ENCODE peak calls at places on chromosomes 5 and 9, in six cellular contexts. G, Y, Z, F, I and L are unnamed samples. For H3K4me1, the result is how much of the 10 kb centered on the place peaks cover.

GRCh38 chr5:2677689-2678088 is 73.8 kb downstream of the IRX2 start:
- DNase-seq in Z (no peak), F (no peak), Y (no peak), G (no peak), I (no peak), L (no peak)

GRCh38 chr9:111965566-111966019 is 69.0 kb downstream of the UGCG start:
- DNase-seq in Y (no peak), Z (peak), F (peak), I (no peak), G (no peak), L (no peak)

GRCh38 chr5:66498791-66499207 is 97.4 kb upstream of the MAST4 start:
- DNase-seq in F (no peak), G (no peak), Y (no peak), Z (peak), I (no peak), L (no peak)

GRCh38 chr9:110769667-110770066 is 101.1 kb downstream of the MUSK start:
- DNase-seq in Z (peak), I (no peak), F (no peak), Y (no peak), G (no peak), L (no peak)

GRCh38 chr5:41252036-41252435 is 38.7 kb upstream of the C6 start:
- DNase-seq in Z (peak), F (no peak), Y (no peak), I (no peak), G (no peak), L (no peak)

GRCh38 chr5:139862313-139862712 is 66.7 kb downstream of the PSD2 start:
- DNase-seq in G (no peak), Z (peak), F (peak), Y (no peak), I (no peak), L (peak)

GRCh38 chr9:121692606-121693505 is 41.4 kb downstream of the DAB2IP start:
- DNase-seq in G (no peak), Z (no peak), I (no peak), Y (no peak), F (no peak), L (no peak)

GRCh38 chr5:21810737-21811316 is 1042.3 kb downstream of the CDH12 start:
- DNase-seq in G (no peak), I (no peak), Y (no peak), F (no peak), Z (peak), L (no peak)

GRCh38 chr5:35890021-35890740 is 33.5 kb downstream of the IL7R start:
- DNase-seq in F (no peak), Y (no peak), G (no peak), Z (peak), I (no peak), L (no peak)

GRCh38 chr5:150609843-150610584 is 30.4 kb upstream of the SYNPO start:
- DNase-seq in G (no peak), Z (no peak), F (no peak), I (no peak), Y (peak), L (peak)

GRCh38 chr9:30688801-30689200 is 1695.6 kb upstream of the ACO1 start:
- DNase-seq in Z (no peak), Y (no peak), F (no peak), G (no peak), I (no peak), L (no peak)

GRCh38 chr5:176379881-176380280 is 8.5 kb downstream of the NOP16 start:
- DNase-seq in Z (no peak), Y (no peak), G (no peak), F (no peak), I (no peak), L (no peak)

GRCh38 chr9:125694478-125694877 is 12.5 kb downstream of the MAPKAP1 start:
- DNase-seq in G (no peak), F (no peak), Y (no peak), I (no peak), Z (no peak), L (no peak)

GRCh38 chr9:1100192-1100591 is 50.0 kb downstream of the DMRT2 start:
- DNase-seq in G (no peak), Y (no peak), F (no peak), I (no peak), Z (no peak), L (no peak)

GRCh38 chr9:37566716-37567115 is 9.5 kb downstream of the FBXO10 start:
- DNase-seq in Y (no peak), Z (no peak), F (no peak), I (no peak), G (no peak), L (no peak)

GRCh38 chr9:127980056-127980705 is 608 bp downstream of the EEIG1 start:
- DNase-seq in G (peak), F (no peak), I (peak), Z (no peak), Y (peak), L (peak)

GRCh38 chr5:51983161-51983560 is 599.9 kb downstream of the ISL1 start:
- DNase-seq in I (no peak), Z (no peak), F (no peak), G (no peak), Y (no peak), L (no peak)

GRCh38 chr5:90866333-90866732 is 307.7 kb downstream of the ADGRV1 start:
- DNase-seq in Y (no peak), Z (peak), G (no peak), I (no peak), F (no peak), L (no peak)

GRCh38 chr9:32423371-32423770 is 38.9 kb downstream of the ACO1 start:
- DNase-seq in G (no peak), I (no peak), Y (no peak), F (no peak), Z (peak), L (no peak)

GRCh38 chr9:96553070-96553469 is 66.6 kb downstream of the CDC14B start:
- DNase-seq in Z (peak), G (no peak), Y (no peak), I (no peak), F (no peak), L (no peak)

GRCh38 chr5:95081500-95082355 is 203.2 kb downstream of the MCTP1 start:
- DNase-seq in Y (peak), G (no peak), Z (peak), F (peak), I (peak), L (peak)

GRCh38 chr5:113178073-113178779 is 201.6 kb downstream of the DCP2 start:
- DNase-seq in Z (no peak), F (no peak), Y (no peak), G (no peak), I (no peak), L (no peak)

GRCh38 chr9:69122391-69123141 is 51.5 kb upstream of the TJP2 start:
- DNase-seq in F (no peak), Z (peak), I (no peak), Y (no peak), G (no peak), L (no peak)

GRCh38 chr5:68285075-68285827 is 69.7 kb downstream of the PIK3R1 start:
- DNase-seq in Y (no peak), G (no peak), I (no peak), Z (no peak), F (no peak), L (no peak)

GRCh38 chr9:35001285-35001677 is 11.7 kb downstream of the DNAJB5 start:
- DNase-seq in G (no peak), Z (no peak), Y (no peak), I (no peak), F (no peak), L (no peak)

GRCh38 chr5:169354263-169354662 is 53.3 kb upstream of the SLIT3 start:
- DNase-seq in I (no peak), Z (peak), G (no peak), F (no peak), Y (no peak), L (no peak)

GRCh38 chr9:111052831-111053230 is 14.6 kb upstream of the LPAR1 start:
- DNase-seq in I (no peak), Y (no peak), G (no peak), Z (no peak), F (no peak), L (no peak)

GRCh38 chr5:133088064-133088463 is 36.3 kb downstream of the HSPA4 start:
- DNase-seq in I (no peak), Z (no peak), G (no peak), Y (no peak), F (no peak), L (no peak)

GRCh38 chr5:102958481-102959011 is 161.4 kb downstream of the GIN1 start:
- DNase-seq in I (no peak), G (no peak), F (no peak), Y (no peak), Z (peak), L (no peak)

GRCh38 chr5:96743065-96743768 is 64.5 kb downstream of the ERAP1 start:
- DNase-seq in Y (peak), F (no peak), Z (peak), G (no peak), I (no peak), L (no peak)

GRCh38 chr5:73983661-73984060 is 357.7 kb downstream of the ARHGEF28 start:
- DNase-seq in I (no peak), G (no peak), Y (no peak), Z (no peak), F (no peak), L (no peak)

GRCh38 chr9:12993432-12993831 is 218.6 kb downstream of the LURAP1L start:
- DNase-seq in F (no peak), Z (peak), Y (no peak), G (no peak), I (no peak), L (no peak)

GRCh38 chr9:128192601-128193371 is 1.4 kb upstream of the CIZ1 start:
- DNase-seq in Z (peak), Y (peak), G (peak), F (no peak), I (peak), L (peak)

DNA sequence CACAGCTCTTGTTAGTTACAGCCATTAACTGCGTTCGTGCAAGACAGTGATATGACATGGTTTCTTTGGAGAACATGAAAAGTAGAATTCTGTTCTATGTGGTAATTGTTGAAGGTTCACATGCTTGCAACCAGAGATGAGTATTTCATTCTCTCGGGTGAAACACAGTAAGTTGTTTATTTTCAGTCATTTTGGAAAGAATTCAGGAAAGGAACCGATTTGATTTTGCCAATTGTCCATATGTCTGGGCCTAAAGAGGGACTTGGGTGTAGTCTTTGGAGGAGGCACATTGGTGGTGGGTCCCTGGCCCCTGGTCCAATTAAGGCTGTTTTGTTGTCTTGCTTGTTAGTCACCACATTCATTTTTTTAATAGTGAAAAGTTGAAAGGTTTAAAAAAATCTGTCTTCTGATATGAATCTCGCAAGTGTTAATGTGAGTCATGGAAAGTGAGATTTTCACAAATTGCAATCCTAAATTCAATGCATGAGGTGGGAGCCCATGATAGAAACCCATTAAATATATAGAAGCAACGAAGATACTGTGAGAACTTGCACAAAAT is 166.0 kb upstream of the OTULINL start:
- DNase-seq in I (no peak), G (no peak), Y (no peak), F (peak), Z (peak), L (no peak)
- H3K4me1 ChIP-seq in I (under half), G (under half), Y (under half), F (under half), Z (under half), L (under half)

DNA sequence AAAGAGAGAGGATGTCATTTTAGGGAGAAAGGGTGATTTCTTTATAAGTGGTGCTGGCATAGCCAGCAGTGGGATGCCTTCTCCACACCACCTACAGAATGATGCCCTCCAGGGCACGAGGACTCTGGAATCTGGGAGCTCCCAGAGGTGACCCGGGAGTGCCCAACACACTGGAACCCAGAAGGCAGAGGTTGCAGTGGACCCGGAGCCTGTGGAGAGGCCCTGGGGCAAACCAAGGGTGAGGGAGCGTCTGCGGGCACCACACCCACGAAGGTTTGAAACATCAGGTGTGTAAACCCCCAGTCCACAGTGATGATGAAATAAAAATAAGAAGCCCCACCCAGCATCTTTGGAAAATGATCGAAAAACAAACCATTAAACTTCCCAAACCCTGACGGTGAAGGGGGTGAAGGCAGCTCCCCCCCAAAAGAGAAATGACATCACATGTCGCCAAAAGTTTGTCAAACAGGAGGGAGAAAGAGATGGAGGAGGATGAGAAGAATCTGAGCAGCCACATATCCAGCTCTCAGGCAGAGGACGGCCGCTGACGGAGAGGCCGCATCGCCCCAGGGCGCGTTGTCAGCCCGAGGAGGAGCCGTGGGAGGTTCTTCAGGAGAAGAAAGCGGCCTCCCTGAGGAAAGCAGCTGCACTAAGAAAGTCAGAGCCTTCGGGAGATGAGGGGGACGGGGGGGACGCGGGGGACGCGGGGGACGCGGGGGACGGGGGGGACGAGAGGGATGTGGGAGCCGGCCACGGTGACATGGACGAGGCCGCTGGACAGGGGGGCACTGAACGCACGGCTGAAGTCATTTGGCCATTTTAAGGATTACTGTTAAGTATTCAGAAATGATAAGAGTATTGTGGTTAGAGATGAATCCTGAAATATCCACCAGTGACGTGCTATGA is 43.1 kb upstream of the NSMF start:
- DNase-seq in Y (no peak), F (no peak), Z (no peak), I (no peak), G (no peak), L (no peak)
- H3K27ac ChIP-seq in Y (no peak), F (no peak), Z (no peak), I (no peak), G (no peak), L (no peak)

GRCh38 chr5:5881294-5881693 is 458.8 kb downstream of the ICE1 start:
- DNase-seq in G (no peak), F (no peak), Z (no peak), I (no peak), Y (no peak), L (no peak)
- TF ChIP-seq CTCF in G (no peak), F (peak), Z (no peak), I (no peak), Y (peak), L (no peak)

DNA sequence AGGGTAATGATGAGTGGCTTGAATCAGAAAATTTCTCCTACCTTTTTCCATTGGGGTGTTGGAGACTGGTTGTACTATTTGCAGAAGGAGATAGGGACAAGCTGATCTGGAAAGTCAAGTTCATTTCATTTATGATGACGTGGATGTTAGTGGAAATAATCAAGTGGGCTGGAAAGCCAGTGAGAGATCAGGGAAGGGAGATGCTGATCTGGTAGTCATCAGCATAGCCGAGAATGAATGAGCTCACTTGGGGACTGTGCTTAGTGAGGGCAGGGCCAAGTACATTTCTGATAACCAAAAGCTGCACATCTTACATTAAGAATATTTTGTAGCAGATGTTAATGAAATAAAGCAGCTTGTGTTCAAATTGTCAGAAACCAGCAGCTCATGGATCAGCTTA is 12.1 kb downstream of the MAN2A1 start:
- DNase-seq in F (no peak), G (no peak), Y (no peak), Z (no peak), I (no peak), L (no peak)
- H3K4me1 ChIP-seq in F (under half), G (under half), Y (half or more), Z (under half), I (under half), L (under half)

GRCh38 chr9:134066546-134066922 is 1.3 kb downstream of the BRD3 start:
- DNase-seq in I (peak), F (no peak), G (no peak), Z (peak), Y (no peak), L (no peak)

GRCh38 chr9:134069536-134070399 is 1.9 kb upstream of the BRD3 start:
- DNase-seq in Y (no peak), G (no peak), Z (no peak), I (peak), F (no peak), L (no peak)

GRCh38 chr9:134066923-134067851 is 639 bp downstream of the BRD3 start:
- DNase-seq in I (peak), Z (peak), G (no peak), Y (peak), F (no peak), L (peak)

GRCh38 chr9:134068742-134069535 is 1.1 kb upstream of the BRD3 start:
- DNase-seq in G (no peak), I (peak), Y (peak), F (no peak), Z (no peak), L (peak)

GRCh38 chr9:134067904-134068741 is at the start of gene BRD3:
- DNase-seq in F (peak), Z (peak), I (peak), G (peak), Y (peak), L (peak)
- H3K27ac ChIP-seq in F (peak), Z (peak), I (peak), G (peak), Y (peak), L (peak)